ENCODE peak calls at places on chromosomes 16 and 17, in seven cellular contexts. D is AG10803, G is fibroblast of lung, U is AG04450, O is cardiac fibroblast, T is heart left ventricle, S is BJ. V is an unnamed sample.

GRCh38 chr16:73813523-73813922 is 483.1 kb upstream of the PSMD7 start:
- DNase-seq in O (no peak), T (peak; percentile 25), D (no peak), U (no peak), S (no peak), G (peak; percentile 8), V (no peak)

GRCh38 chr16:87461466-87461975 is 31.3 kb downstream of the ZCCHC14 start:
- DNase-seq in S (no peak), O (peak; percentile 42), U (no peak), T (peak; percentile 61), G (no peak), D (no peak), V (peak; percentile 52)

GRCh38 chr17:79667121-79667715 is 56.4 kb upstream of the RBFOX3 start:
- DNase-seq in G (no peak), O (no peak), S (no peak), D (no peak), U (no peak), T (no peak), V (no peak)

GRCh38 chr17:64442550-64442971 is 6.4 kb upstream of the MILR1 start:
- DNase-seq in S (no peak), T (no peak), O (no peak), G (no peak), U (no peak), D (no peak), V (no peak)

GRCh38 chr17:62321451-62321850 is 58.9 kb upstream of the EFCAB3 start:
- DNase-seq in S (no peak), U (no peak), O (peak; percentile 38), D (peak; percentile 12), G (peak; percentile 54), T (no peak), V (peak; percentile 92)

GRCh38 chr17:2055494-2056220 is 754 bp downstream of the HIC1 start:
- DNase-seq in T (peak; percentile 63), D (peak; percentile 60), U (no peak), O (peak; percentile 69), G (peak; percentile 67), S (no peak), V (peak; percentile 63)

GRCh38 chr16:88614818-88615580 is 23.4 kb upstream of the IL17C start:
- DNase-seq in S (no peak), T (no peak), O (no peak), D (no peak), U (no peak), G (no peak), V (no peak)

GRCh38 chr16:31528726-31529397 is 1.2 kb downstream of the AHSP start:
- DNase-seq in D (peak; percentile 68), O (peak; percentile 59), S (no peak), T (no peak), U (no peak), G (no peak), V (peak; percentile 28)

GRCh38 chr17:15464629-15465028 is 2.8 kb downstream of the CDRT4 start:
- DNase-seq in G (no peak), O (no peak), D (peak; percentile 12), U (no peak), S (no peak), T (no peak), V (no peak)

GRCh38 chr17:36686123-36686669 is 84.8 kb downstream of the MRM1 start:
- DNase-seq in D (no peak), U (no peak), S (no peak), O (no peak), T (no peak), G (no peak), V (no peak)

GRCh38 chr16:50314665-50315064 is 48.3 kb downstream of the ADCY7 start:
- DNase-seq in S (no peak), G (no peak), D (no peak), T (no peak), O (no peak), U (no peak), V (no peak)

GRCh38 chr17:5526821-5527598 is 40.6 kb downstream of the MIS12 start:
- DNase-seq in T (peak; percentile 83), U (peak; percentile 91), O (peak; percentile 91), D (peak; percentile 97), S (peak; percentile 93), G (peak; percentile 94), V (peak; percentile 86)

GRCh38 chr16:88770459-88771293 is 14.3 kb downstream of the PIEZO1 start:
- DNase-seq in O (peak; percentile 66), G (peak; percentile 97), S (no peak), T (peak; percentile 77), D (no peak), U (peak; percentile 63), V (peak; percentile 96)

GRCh38 chr17:77273397-77274136 is 132.8 kb downstream of the SEC14L1 start:
- DNase-seq in G (peak; percentile 22), U (no peak), S (no peak), D (no peak), O (no peak), T (no peak), V (no peak)

GRCh38 chr17:19867654-19868395 is at the start of gene ULK2:
- DNase-seq in S (no peak), O (peak; percentile 86), G (peak; percentile 80), D (peak; percentile 86), U (peak; percentile 21), T (peak; percentile 76), V (peak; percentile 79)

GRCh38 chr16:56985288-56985961 is 3.9 kb upstream of the NLRC5 start:
- DNase-seq in S (peak; percentile 38), O (peak; percentile 90), T (peak; percentile 80), G (peak; percentile 88), D (peak; percentile 88), U (peak; percentile 48), V (peak; percentile 89)

GRCh38 chr17:48074322-48075054 is 26.3 kb downstream of the NFE2L1 start:
- DNase-seq in G (peak; percentile 87), U (no peak), S (no peak), O (peak; percentile 88), T (peak; percentile 74), D (peak; percentile 82), V (peak; percentile 88)

GRCh38 chr17:35788504-35788998 is 6.9 kb downstream of the MMP28 start:
- DNase-seq in D (peak; percentile 80), T (no peak), S (peak; percentile 78), G (peak; percentile 94), U (no peak), O (peak; percentile 72), V (peak; percentile 90)

GRCh38 chr17:64331946-64332493 is 58.6 kb downstream of the PECAM1 start:
- DNase-seq in U (no peak), O (peak; percentile 88), D (no peak), G (peak; percentile 45), S (no peak), T (peak; percentile 79), V (no peak)

GRCh38 chr17:9306086-9306485 is 269.5 kb downstream of the STX8 start:
- DNase-seq in S (no peak), U (no peak), T (no peak), D (no peak), O (no peak), G (no peak), V (no peak)

GRCh38 chr17:40218006-40218739 is 931 bp upstream of the WIPF2 start:
- DNase-seq in S (no peak), O (no peak), G (no peak), U (no peak), T (no peak), D (no peak), V (no peak)
- H3K4me3 ChIP-seq in S (no peak overlapping the region), O (no peak overlapping the region), G (no peak overlapping the region), U (no peak overlapping the region), T (peak overlapping the region; percentile 82), D (no peak overlapping the region), V (peak overlapping the region; percentile 78)

DNA sequence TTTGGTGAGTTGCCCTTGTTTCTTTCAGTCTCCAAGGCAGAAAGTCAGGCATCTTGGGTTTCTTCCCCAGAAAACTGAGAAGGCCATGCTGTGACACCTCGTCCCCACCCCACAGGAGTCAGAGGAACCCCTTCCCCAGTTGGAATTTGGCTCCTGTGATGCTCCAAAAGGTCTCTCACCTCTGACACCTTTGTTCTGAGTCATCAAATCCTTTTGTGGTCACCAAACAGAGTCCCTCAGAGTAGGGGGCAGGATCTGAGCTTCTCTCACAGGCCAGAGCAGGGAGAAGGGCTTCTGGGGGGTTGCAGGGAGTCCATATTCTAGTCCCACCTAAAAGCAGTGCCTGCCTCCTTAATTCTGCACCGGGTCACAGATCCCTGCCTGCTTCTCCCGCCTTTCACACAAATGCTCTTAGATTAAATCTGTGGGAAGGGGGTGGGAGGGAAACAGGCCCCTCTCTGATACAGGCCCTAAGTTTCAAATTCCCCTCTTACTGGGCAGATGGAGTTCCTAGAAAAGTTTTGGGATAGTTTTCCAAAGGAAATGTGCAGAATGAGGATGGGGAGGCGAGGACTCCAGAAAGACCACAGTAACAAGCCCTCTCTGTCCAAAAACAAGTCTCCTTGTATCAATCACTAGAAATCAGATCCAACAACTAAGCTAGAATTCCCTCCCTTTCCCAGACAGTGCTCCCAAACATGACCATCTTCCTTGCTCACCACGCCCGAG is 1.3 kb downstream of the PHOSPHO1 start:
- DNase-seq in U (no peak), S (no peak), T (no peak), D (no peak), G (no peak), O (no peak), V (no peak)
- H3K4me3 ChIP-seq in U (no peak overlapping the region), S (no peak overlapping the region), T (peak overlapping the region; percentile 70), D (no peak overlapping the region), G (no peak overlapping the region), O (no peak overlapping the region), V (no peak overlapping the region)

GRCh38 chr17:56985371-56986162 is 7.6 kb downstream of the SCPEP1 start:
- DNase-seq in O (no peak), D (no peak), T (no peak), U (no peak), G (no peak), S (no peak), V (no peak)
- H3K4me3 ChIP-seq in O (no peak overlapping the region), D (no peak overlapping the region), T (no peak overlapping the region), U (no peak overlapping the region), G (no peak overlapping the region), S (no peak overlapping the region), V (no peak overlapping the region)

GRCh38 chr16:13697568-13697967 is 222.4 kb upstream of the ERCC4 start:
- DNase-seq in S (no peak), T (no peak), G (no peak), O (no peak), U (no peak), D (no peak), V (no peak)
- H3K4me3 ChIP-seq in S (no peak overlapping the region), T (no peak overlapping the region), G (no peak overlapping the region), O (no peak overlapping the region), U (no peak overlapping the region), D (no peak overlapping the region), V (no peak overlapping the region)